ENCODE peak calls at places on chromosomes 1 and 21, in seven cellular contexts. U, X, S, T, O, H and A are unnamed samples.

GRCh38 chr1:7458946-7459345 is 312.1 kb upstream of the VAMP3 start:
- DNase-seq in X (no peak), U (no peak), H (no peak), S (no peak), O (no peak), T (no peak), A (no peak)

GRCh38 chr21:45538381-45539045 is 3.7 kb downstream of the SLC19A1 start:
- DNase-seq in O (no peak), T (no peak), X (peak; percentile 4), S (no peak), H (peak; percentile 8), U (peak; percentile 53), A (no peak)

GRCh38 chr1:207039380-207040180 is 7.0 kb upstream of the C1orf116 start:
- DNase-seq in S (no peak), H (no peak), X (no peak), O (no peak), U (no peak), T (no peak), A (no peak)

GRCh38 chr1:161825831-161826230 is 59.7 kb downstream of the ATF6 start:
- DNase-seq in H (no peak), U (no peak), S (no peak), T (no peak), X (no peak), O (no peak), A (no peak)

GRCh38 chr1:68442006-68442405 is 7.7 kb downstream of the RPE65 start:
- DNase-seq in O (no peak), H (no peak), T (no peak), S (no peak), U (no peak), X (no peak), A (no peak)

GRCh38 chr1:39158330-39159086 is 46.0 kb upstream of the MACF1 start:
- DNase-seq in X (peak; percentile 90), O (peak; percentile 7), U (no peak), T (no peak), H (no peak), S (peak; percentile 86), A (peak; percentile 96)

GRCh38 chr1:178645157-178645825 is 79.8 kb upstream of the RALGPS2 start:
- DNase-seq in X (no peak), O (no peak), U (no peak), S (no peak), T (no peak), H (no peak), A (no peak)

GRCh38 chr1:219661464-219662092 is 48.7 kb upstream of the ZC3H11B start:
- DNase-seq in H (no peak), T (no peak), U (no peak), S (no peak), O (no peak), X (no peak), A (no peak)

GRCh38 chr1:232833966-232834535 is 28.8 kb downstream of the MAP10 start:
- DNase-seq in H (no peak), U (no peak), S (no peak), X (no peak), T (no peak), O (peak; percentile 13), A (no peak)

GRCh38 chr1:56052090-56052489 is 527.3 kb downstream of the PLPP3 start:
- DNase-seq in U (no peak), O (no peak), H (no peak), T (no peak), S (no peak), X (no peak), A (no peak)

GRCh38 chr21:34198232-34199120 is 125.1 kb downstream of the MRPS6 start:
- DNase-seq in X (no peak), O (peak; percentile 47), S (no peak), H (no peak), U (no peak), T (no peak), A (no peak)

GRCh38 chr21:45064618-45065399 is 9.6 kb upstream of the ADARB1 start:
- DNase-seq in S (no peak), X (no peak), O (no peak), H (no peak), T (no peak), U (no peak), A (no peak)

GRCh38 chr1:205360166-205360565 is 3.4 kb upstream of the KLHDC8A start:
- DNase-seq in X (no peak), H (no peak), O (no peak), S (no peak), T (no peak), U (no peak), A (no peak)

GRCh38 chr1:203076031-203076511 is 9.7 kb downstream of the MYOG start:
- DNase-seq in H (no peak), S (no peak), O (no peak), X (no peak), U (peak; percentile 59), T (no peak), A (no peak)

GRCh38 chr1:58929667-58930325 is 145.9 kb upstream of the JUN start:
- DNase-seq in S (peak; percentile 72), X (no peak), T (no peak), O (no peak), H (no peak), U (no peak), A (no peak)

GRCh38 chr1:203686091-203686632 is 59.5 kb downstream of the ATP2B4 start:
- DNase-seq in H (no peak), O (no peak), U (no peak), S (no peak), T (no peak), X (no peak), A (peak; percentile 94)

GRCh38 chr1:178362784-178363183 is 134.0 kb downstream of the CLEC20A start:
- DNase-seq in U (no peak), H (no peak), T (no peak), S (no peak), O (no peak), X (no peak), A (no peak)

GRCh38 chr1:39491146-39491921 is at the start of gene BMP8A:
- DNase-seq in X (peak; percentile 86), S (peak; percentile 85), U (peak; percentile 70), O (peak; percentile 82), H (no peak), T (no peak), A (no peak)

GRCh38 chr1:174156437-174156836 is 2.9 kb upstream of the RABGAP1L start:
- DNase-seq in U (no peak), S (no peak), H (no peak), O (no peak), T (no peak), X (no peak), A (no peak)

GRCh38 chr21:46486481-46487000 is 27.9 kb downstream of the DIP2A start:
- DNase-seq in O (no peak), H (no peak), S (no peak), X (no peak), T (no peak), U (no peak), A (peak; percentile 90)

DNA sequence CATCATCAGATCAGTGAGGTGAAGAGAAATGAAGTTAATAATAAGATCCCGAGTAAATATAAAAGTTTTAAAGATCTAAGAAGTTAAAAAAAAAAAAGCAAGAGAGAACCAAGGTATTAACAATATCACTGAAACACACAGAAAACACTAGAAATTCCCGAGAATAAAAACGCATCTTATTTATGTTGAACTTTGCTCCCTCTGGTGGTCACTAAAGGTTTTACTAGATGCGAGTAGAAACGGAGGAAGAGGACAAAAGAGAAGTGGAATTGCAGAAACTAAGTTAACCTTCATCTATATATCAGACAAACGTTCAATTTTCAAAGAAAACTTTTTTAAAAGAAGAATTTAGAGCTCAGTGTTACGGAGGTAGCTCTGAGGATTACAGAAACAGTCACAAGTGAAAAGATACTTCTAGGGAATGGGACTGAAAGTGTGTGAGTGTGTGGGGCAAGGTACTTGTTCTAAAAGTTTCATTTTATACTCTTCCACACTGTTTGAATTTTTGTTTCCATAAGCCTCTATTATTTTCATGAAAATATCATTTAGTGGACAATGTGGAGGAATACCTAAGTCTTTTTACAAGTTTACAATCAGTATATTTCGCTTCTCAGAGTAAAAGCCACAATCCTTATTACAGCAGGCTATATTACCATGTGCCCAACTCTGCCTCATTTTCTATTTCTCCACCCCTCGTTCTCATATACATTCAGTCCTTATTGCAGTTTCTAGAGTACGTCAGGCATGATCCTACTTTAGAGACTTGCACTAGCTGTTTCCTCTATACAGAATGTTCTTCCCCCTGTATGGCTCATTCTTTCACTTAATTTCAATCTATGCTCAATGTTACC is 19.7 kb downstream of the ACBD6 start:
- DNase-seq in H (no peak), T (no peak), S (peak; percentile 44), X (no peak), U (no peak), O (peak; percentile 58), A (no peak)
- TF ChIP-seq CTCF in H (peak; percentile 67), T (no peak), S (peak; percentile 67), X (peak; percentile 67), U (peak; percentile 76), O (peak; percentile 60), A (peak; percentile 67)

GRCh38 chr1:17338706-17339493 is 30.9 kb downstream of the PADI4 start:
- DNase-seq in T (no peak), H (no peak), S (no peak), O (no peak), U (no peak), X (no peak), A (no peak)
- TF ChIP-seq CTCF in T (no peak), H (no peak), S (no peak), O (no peak), U (no peak), X (no peak), A (no peak)

DNA sequence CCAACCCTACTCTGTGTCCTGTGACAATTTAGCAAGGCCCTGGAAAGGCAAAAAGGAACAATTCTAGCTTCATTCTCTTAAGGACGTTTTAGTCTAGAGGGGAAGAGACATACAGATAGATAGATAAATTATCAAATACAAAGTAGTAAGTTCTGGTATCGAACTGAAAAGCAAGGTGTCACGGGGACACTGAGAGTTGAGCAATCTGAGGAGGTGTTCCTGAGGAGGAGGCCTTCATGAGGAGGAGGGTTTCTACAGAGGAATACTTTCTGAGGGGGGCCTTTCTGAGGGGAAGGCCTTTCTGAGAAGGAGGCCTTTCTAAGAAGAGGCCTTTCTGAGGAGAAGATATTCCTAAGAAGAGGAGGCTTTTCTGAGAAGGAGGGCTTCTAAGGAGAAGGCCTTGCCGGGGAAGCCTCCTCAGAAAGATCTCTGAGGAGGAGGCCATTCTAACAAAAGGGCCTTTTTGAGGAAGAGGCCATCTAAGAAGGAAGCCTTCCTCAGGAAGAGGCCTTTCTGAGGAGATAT is 155.9 kb upstream of the COA6 start:
- DNase-seq in H (no peak), T (no peak), U (no peak), O (no peak), X (no peak), S (no peak), A (no peak)
- TF ChIP-seq CTCF in H (no peak), T (no peak), U (no peak), O (no peak), X (no peak), S (no peak), A (no peak)

GRCh38 chr1:201452881-201453280 is 16.1 kb downstream of the PHLDA3 start:
- DNase-seq in T (no peak), H (no peak), O (no peak), X (no peak), S (no peak), U (no peak), A (no peak)

GRCh38 chr1:201456499-201457309 is 12.3 kb downstream of the PHLDA3 start:
- DNase-seq in S (no peak), O (no peak), H (no peak), T (peak; percentile 85), U (peak; percentile 88), X (peak; percentile 37), A (no peak)

GRCh38 chr1:201457508-201457960 is 11.5 kb downstream of the PHLDA3 start:
- DNase-seq in U (no peak), X (no peak), H (no peak), O (no peak), S (no peak), T (no peak), A (peak; percentile 63)

GRCh38 chr1:201454568-201454967 is 14.4 kb downstream of the PHLDA3 start:
- DNase-seq in S (no peak), O (no peak), U (no peak), X (no peak), H (no peak), T (no peak), A (no peak)

GRCh38 chr1:201455098-201455497 is 13.9 kb downstream of the PHLDA3 start:
- DNase-seq in O (no peak), X (no peak), T (no peak), S (no peak), U (no peak), H (no peak), A (no peak)
- TF ChIP-seq CTCF in O (no peak), X (no peak), T (no peak), S (no peak), U (no peak), H (no peak), A (no peak)